ENCODE peak calls at places on chromosomes 5 and 9, in four cellular contexts. One of them, this sample, is unnamed.

GRCh38 chr5:137629646-137630045 is 106.2 kb downstream of the KLHL3 start:
- DNase-seq in MCF 10A: peak; percentile 87
- DNase-seq in HT1080: peak; percentile 23
- DNase-seq in posterior cingulate gyrus: no peak
- DNase-seq in this sample: no peak

GRCh38 chr9:98202252-98202651 is 9.8 kb upstream of the CORO2A start:
- DNase-seq in HT1080: no peak
- DNase-seq in posterior cingulate gyrus: no peak
- DNase-seq in MCF 10A: no peak
- DNase-seq in this sample: no peak

GRCh38 chr5:776862-777711 is 7.4 kb downstream of the ZDHHC11B start:
- DNase-seq in posterior cingulate gyrus: peak; percentile 12
- DNase-seq in MCF 10A: no peak
- DNase-seq in HT1080: no peak
- DNase-seq in this sample: no peak

GRCh38 chr9:16202913-16203734 is 650.3 kb downstream of the CCDC171 start:
- DNase-seq in HT1080: peak; percentile 93
- DNase-seq in MCF 10A: peak; percentile 76
- DNase-seq in posterior cingulate gyrus: no peak
- DNase-seq in this sample: no peak

GRCh38 chr9:128455849-128456612 is at the start of gene ODF2:
- DNase-seq in posterior cingulate gyrus: peak; percentile 99
- DNase-seq in HT1080: peak; percentile 96
- DNase-seq in MCF 10A: peak; percentile 95
- DNase-seq in this sample: peak; percentile 95

GRCh38 chr9:134455951-134456739 is 129.9 kb downstream of the RXRA start:
- DNase-seq in MCF 10A: peak; percentile 85
- DNase-seq in posterior cingulate gyrus: no peak
- DNase-seq in HT1080: peak; percentile 86
- DNase-seq in this sample: no peak

GRCh38 chr5:4011943-4012342 is 416.3 kb downstream of the IRX1 start:
- DNase-seq in HT1080: no peak
- DNase-seq in posterior cingulate gyrus: no peak
- DNase-seq in MCF 10A: no peak
- DNase-seq in this sample: no peak

GRCh38 chr5:79702606-79703380 is 13.2 kb downstream of the CMYA5 start:
- DNase-seq in MCF 10A: peak; percentile 60
- DNase-seq in posterior cingulate gyrus: no peak
- DNase-seq in HT1080: no peak
- DNase-seq in this sample: no peak

GRCh38 chr5:111238826-111239225 is 14.6 kb downstream of the CAMK4 start:
- DNase-seq in MCF 10A: no peak
- DNase-seq in posterior cingulate gyrus: no peak
- DNase-seq in HT1080: no peak
- DNase-seq in this sample: no peak

GRCh38 chr5:31193026-31193425 is 460 bp upstream of the CDH6 start:
- DNase-seq in MCF 10A: no peak
- DNase-seq in posterior cingulate gyrus: no peak
- DNase-seq in HT1080: no peak
- DNase-seq in this sample: no peak

GRCh38 chr5:133938039-133938821 is 30.2 kb downstream of the C5orf15 start:
- DNase-seq in posterior cingulate gyrus: no peak
- DNase-seq in HT1080: no peak
- DNase-seq in MCF 10A: no peak
- DNase-seq in this sample: no peak

GRCh38 chr9:20835364-20836286 is 151.6 kb downstream of the FOCAD start:
- DNase-seq in posterior cingulate gyrus: no peak
- DNase-seq in MCF 10A: peak; percentile 46
- DNase-seq in HT1080: peak; percentile 37
- DNase-seq in this sample: no peak

GRCh38 chr5:124574521-124575436 is 171.7 kb downstream of the ZNF608 start:
- DNase-seq in HT1080: no peak
- DNase-seq in posterior cingulate gyrus: no peak
- DNase-seq in MCF 10A: no peak
- DNase-seq in this sample: no peak

GRCh38 chr9:82549174-82549821 is 513.6 kb downstream of the RASEF start:
- DNase-seq in posterior cingulate gyrus: no peak
- DNase-seq in HT1080: no peak
- DNase-seq in MCF 10A: peak; percentile 10
- DNase-seq in this sample: no peak

GRCh38 chr9:89734561-89734960 is 129.7 kb downstream of the GADD45G start:
- DNase-seq in MCF 10A: no peak
- DNase-seq in HT1080: no peak
- DNase-seq in posterior cingulate gyrus: no peak
- DNase-seq in this sample: no peak

GRCh38 chr5:171709930-171710329 is 75.7 kb upstream of the SMIM23 start:
- DNase-seq in posterior cingulate gyrus: no peak
- DNase-seq in HT1080: no peak
- DNase-seq in MCF 10A: no peak
- DNase-seq in this sample: no peak

GRCh38 chr9:104276709-104277245 is 182.7 kb downstream of the SMC2 start:
- DNase-seq in HT1080: peak; percentile 69
- DNase-seq in posterior cingulate gyrus: no peak
- DNase-seq in MCF 10A: no peak
- DNase-seq in this sample: no peak

GRCh38 chr9:129320575-129321311 is 142.7 kb upstream of the IER5L start:
- DNase-seq in posterior cingulate gyrus: peak; percentile 48
- DNase-seq in MCF 10A: peak; percentile 32
- DNase-seq in HT1080: no peak
- DNase-seq in this sample: peak; percentile 48

GRCh38 chr9:6901179-6901578 is 143.4 kb downstream of the KDM4C start:
- DNase-seq in posterior cingulate gyrus: no peak
- DNase-seq in MCF 10A: no peak
- DNase-seq in HT1080: no peak
- DNase-seq in this sample: no peak

GRCh38 chr9:110814159-110814558 is 145.6 kb downstream of the MUSK start:
- DNase-seq in MCF 10A: peak; percentile 16
- DNase-seq in HT1080: peak; percentile 82
- DNase-seq in posterior cingulate gyrus: no peak
- DNase-seq in this sample: no peak

GRCh38 chr5:19975795-19976194 is 12.2 kb downstream of the CDH18 start:
- DNase-seq in MCF 10A: no peak
- DNase-seq in HT1080: no peak
- DNase-seq in posterior cingulate gyrus: no peak
- DNase-seq in this sample: no peak

GRCh38 chr9:116099821-116100220 is 53.8 kb upstream of the PAPPA start:
- DNase-seq in MCF 10A: no peak
- DNase-seq in HT1080: no peak
- DNase-seq in posterior cingulate gyrus: no peak
- DNase-seq in this sample: no peak

GRCh38 chr5:139368613-139369012 is 14.5 kb downstream of the SLC23A1 start:
- DNase-seq in posterior cingulate gyrus: no peak
- DNase-seq in MCF 10A: no peak
- DNase-seq in HT1080: no peak
- DNase-seq in this sample: no peak

GRCh38 chr5:31889131-31889561 is 250.2 kb downstream of the PDZD2 start:
- DNase-seq in posterior cingulate gyrus: no peak
- DNase-seq in HT1080: no peak
- DNase-seq in MCF 10A: no peak
- DNase-seq in this sample: no peak

GRCh38 chr9:109912726-109913460 is 132.9 kb downstream of the PALM2AKAP2 start:
- DNase-seq in MCF 10A: no peak
- DNase-seq in HT1080: no peak
- DNase-seq in posterior cingulate gyrus: no peak
- DNase-seq in this sample: peak; percentile 21

GRCh38 chr5:154291917-154292316 is 101.4 kb downstream of the GALNT10 start:
- DNase-seq in MCF 10A: no peak
- DNase-seq in HT1080: no peak
- DNase-seq in posterior cingulate gyrus: no peak
- DNase-seq in this sample: no peak

GRCh38 chr9:35277649-35278359 is 116.0 kb downstream of the UNC13B start:
- DNase-seq in MCF 10A: peak; percentile 76
- DNase-seq in posterior cingulate gyrus: no peak
- DNase-seq in HT1080: peak; percentile 72
- DNase-seq in this sample: no peak

GRCh38 chr5:88664630-88665029 is 218.4 kb downstream of the MEF2C start:
- DNase-seq in HT1080: no peak
- DNase-seq in MCF 10A: no peak
- DNase-seq in posterior cingulate gyrus: no peak
- DNase-seq in this sample: no peak